ENCODE peak calls at places on chromosomes 16 and 17, in nine cellular contexts. S is stimulated activated CD4-positive, alpha-beta T cell treated with anti-CD3 and anti-CD28 coated beads, TNF-alpha, amount 100 ng/mL, for 1 hour; V is AG08395; H is uterus; N is NCI-H446 treated with DMSO at 0.1 percent for 48 hours; K is HS-27A; L is activated naive CD8-positive, alpha-beta T cell treated with anti-CD3 and anti-CD28 coated beads, Interleukin-2, amount 50 U/mL, for 24 hours; A is skeletal muscle cell; J is substantia nigra. Z is an unnamed sample.

GRCh38 chr17:27868565-27868964 is 24.6 kb downstream of the LYRM9 start:
- DNase-seq in N (no peak), V (no peak), H (no peak), J (no peak), S (no peak), K (no peak), L (no peak), A (no peak), Z (no peak)

GRCh38 chr17:78535285-78536197 is 41.7 kb downstream of the DNAH17 start:
- DNase-seq in J (no peak), H (no peak), K (no peak), S (no peak), N (no peak), A (no peak), V (no peak), L (no peak), Z (peak; percentile 43)

GRCh38 chr16:2482181-2483107 is 7.5 kb downstream of the TBC1D24 start:
- DNase-seq in N (peak; percentile 73), S (no peak), A (peak; percentile 31), J (peak; percentile 18), H (peak; percentile 44), V (peak; percentile 90), L (no peak), K (no peak), Z (no peak)

GRCh38 chr17:34484193-34484733 is 95.1 kb upstream of the TMEM132E start:
- DNase-seq in H (no peak), K (no peak), V (no peak), S (no peak), N (no peak), A (no peak), L (no peak), J (no peak), Z (no peak)

GRCh38 chr17:259341-259976 is 78.0 kb upstream of the DOC2B start:
- DNase-seq in A (no peak), S (no peak), V (no peak), L (no peak), K (no peak), H (peak; percentile 10), J (no peak), N (no peak), Z (no peak)

GRCh38 chr17:16342979-16343378 is 10.3 kb downstream of the CENPV start:
- DNase-seq in V (peak; percentile 22), J (no peak), K (no peak), L (no peak), N (peak; percentile 86), H (no peak), S (no peak), A (no peak), Z (no peak)

GRCh38 chr17:67862614-67863217 is 37.4 kb downstream of the BPTF start:
- DNase-seq in S (no peak), K (no peak), A (no peak), N (no peak), V (no peak), H (no peak), L (no peak), J (no peak), Z (no peak)

GRCh38 chr17:64661981-64662773 is at the start of gene SMURF2:
- DNase-seq in A (no peak), V (peak; percentile 89), K (no peak), L (peak; percentile 77), H (peak; percentile 69), S (peak; percentile 68), N (peak; percentile 21), J (peak; percentile 84), Z (peak; percentile 84)

GRCh38 chr17:40485851-40486512 is 15.4 kb downstream of the TNS4 start:
- DNase-seq in L (peak; percentile 24), H (peak; percentile 85), S (no peak), A (peak; percentile 99), J (no peak), K (peak; percentile 80), V (peak; percentile 96), N (no peak), Z (peak; percentile 76)

Z was measured in activated CD4-positive, alpha-beta memory T cell treated with anti-CD3 and anti-CD28 coated beads for 36 hours.